ENCODE peak calls at places on chromosomes 3 and 15, in seven cellular contexts. One of them, this sample, is unnamed.

GRCh38 chr15:72365844-72366243 is 10.0 kb downstream of the HEXA start:
- DNase-seq in NT2/D1: no peak
- DNase-seq in upper lobe of right lung: no peak
- DNase-seq in IMR-90: no peak
- DNase-seq in PC-3: no peak
- DNase-seq in adrenal gland: no peak
- DNase-seq in cardiac muscle cell: no peak
- DNase-seq in this sample: no peak

GRCh38 chr3:46844397-46844796 is 18.8 kb downstream of the MYL3 start:
- DNase-seq in adrenal gland: no peak
- DNase-seq in PC-3: no peak
- DNase-seq in NT2/D1: no peak
- DNase-seq in cardiac muscle cell: no peak
- DNase-seq in upper lobe of right lung: no peak
- DNase-seq in IMR-90: no peak
- DNase-seq in this sample: no peak

GRCh38 chr15:94004697-94005096 is 226.7 kb upstream of the MCTP2 start:
- DNase-seq in cardiac muscle cell: no peak
- DNase-seq in adrenal gland: no peak
- DNase-seq in IMR-90: no peak
- DNase-seq in PC-3: no peak
- DNase-seq in upper lobe of right lung: no peak
- DNase-seq in NT2/D1: no peak
- DNase-seq in this sample: no peak

GRCh38 chr3:28677581-28677980 is 329.0 kb upstream of the AZI2 start:
- DNase-seq in adrenal gland: no peak
- DNase-seq in upper lobe of right lung: peak; percentile 55
- DNase-seq in cardiac muscle cell: no peak
- DNase-seq in PC-3: no peak
- DNase-seq in NT2/D1: no peak
- DNase-seq in IMR-90: no peak
- DNase-seq in this sample: no peak

GRCh38 chr15:92452143-92452542 is 58.5 kb downstream of the ST8SIA2 start:
- DNase-seq in IMR-90: no peak
- DNase-seq in upper lobe of right lung: no peak
- DNase-seq in NT2/D1: no peak
- DNase-seq in cardiac muscle cell: no peak
- DNase-seq in PC-3: no peak
- DNase-seq in adrenal gland: no peak
- DNase-seq in this sample: no peak

GRCh38 chr3:51393096-51393495 is 2.0 kb downstream of the RBM15B start:
- DNase-seq in adrenal gland: peak; percentile 52
- DNase-seq in cardiac muscle cell: no peak
- DNase-seq in PC-3: no peak
- DNase-seq in NT2/D1: no peak
- DNase-seq in IMR-90: no peak
- DNase-seq in upper lobe of right lung: no peak
- DNase-seq in this sample: no peak

GRCh38 chr3:61855211-61855610 is 293.8 kb downstream of the PTPRG start:
- DNase-seq in IMR-90: no peak
- DNase-seq in NT2/D1: no peak
- DNase-seq in adrenal gland: no peak
- DNase-seq in PC-3: no peak
- DNase-seq in cardiac muscle cell: no peak
- DNase-seq in upper lobe of right lung: no peak
- DNase-seq in this sample: peak; percentile 54

GRCh38 chr3:57910988-57911387 is 97.2 kb upstream of the FLNB start:
- DNase-seq in cardiac muscle cell: no peak
- DNase-seq in adrenal gland: no peak
- DNase-seq in IMR-90: peak; percentile 28
- DNase-seq in PC-3: peak; percentile 53
- DNase-seq in NT2/D1: peak; percentile 33
- DNase-seq in upper lobe of right lung: no peak
- DNase-seq in this sample: peak; percentile 45

GRCh38 chr3:12891391-12891984 is 50.1 kb upstream of the RPL32 start:
- DNase-seq in upper lobe of right lung: no peak
- DNase-seq in NT2/D1: no peak
- DNase-seq in adrenal gland: no peak
- DNase-seq in PC-3: peak; percentile 12
- DNase-seq in IMR-90: no peak
- DNase-seq in cardiac muscle cell: no peak
- DNase-seq in this sample: no peak
- H3K4me3 ChIP-seq in upper lobe of right lung: no peak overlapping the region
- H3K4me3 ChIP-seq in NT2/D1: no peak overlapping the region
- H3K4me3 ChIP-seq in adrenal gland: no peak overlapping the region
- H3K4me3 ChIP-seq in PC-3: peak overlapping the region; percentile 50
- H3K4me3 ChIP-seq in IMR-90: no peak overlapping the region
- H3K4me3 ChIP-seq in cardiac muscle cell: no peak overlapping the region
- H3K4me3 ChIP-seq in this sample: no peak overlapping the region

DNA sequence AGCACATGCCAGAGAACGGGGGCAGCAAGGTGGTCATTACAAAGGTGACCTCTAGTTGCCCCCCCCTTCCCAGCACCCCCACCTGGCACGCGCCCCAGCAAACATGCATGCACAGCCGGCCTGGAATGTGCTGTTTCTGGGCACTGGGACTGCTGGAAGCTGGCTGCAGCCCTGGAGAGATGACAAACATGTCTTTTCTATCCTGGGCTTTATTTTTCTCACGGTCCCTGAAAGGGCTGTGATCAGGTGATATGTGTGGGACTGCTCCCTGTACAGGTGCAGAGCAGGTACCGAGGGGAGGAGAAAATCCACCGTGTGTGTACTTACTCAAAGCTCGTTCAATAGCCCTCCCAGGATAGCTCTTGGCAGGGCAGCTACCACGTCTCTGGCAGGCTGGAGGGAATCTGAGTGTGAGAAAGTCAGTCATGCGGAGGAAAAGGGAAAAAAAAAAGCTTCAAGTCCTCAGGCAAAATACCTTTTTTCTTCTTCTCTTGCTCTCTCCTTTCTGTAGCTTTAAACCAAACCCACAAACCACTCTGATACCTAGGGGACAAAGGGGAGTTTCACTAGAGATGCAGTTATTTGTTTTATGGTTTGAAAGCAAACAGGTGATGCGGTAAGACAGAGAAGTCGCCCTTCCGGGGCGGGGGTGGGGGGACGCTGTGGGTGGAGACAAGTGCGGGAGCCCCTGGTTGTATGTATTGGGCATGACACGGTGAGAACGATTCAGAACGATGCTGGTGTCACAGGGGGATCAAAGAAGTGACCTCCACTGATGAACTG is 5.0 kb upstream of the HES1 start:
- DNase-seq in adrenal gland: no peak
- DNase-seq in cardiac muscle cell: peak; percentile 15
- DNase-seq in NT2/D1: peak; percentile 39
- DNase-seq in upper lobe of right lung: no peak
- DNase-seq in IMR-90: no peak
- DNase-seq in PC-3: peak; percentile 97
- DNase-seq in this sample: peak; percentile 43
- H3K4me3 ChIP-seq in adrenal gland: no peak overlapping the region
- H3K4me3 ChIP-seq in cardiac muscle cell: no peak overlapping the region
- H3K4me3 ChIP-seq in NT2/D1: no peak overlapping the region
- H3K4me3 ChIP-seq in upper lobe of right lung: no peak overlapping the region
- H3K4me3 ChIP-seq in IMR-90: no peak overlapping the region
- H3K4me3 ChIP-seq in PC-3: peak overlapping the region; percentile 55
- H3K4me3 ChIP-seq in this sample: no peak overlapping the region

GRCh38 chr3:179309225-179310109 is 13.4 kb upstream of the ZNF639 start:
- DNase-seq in adrenal gland: no peak
- DNase-seq in NT2/D1: no peak
- DNase-seq in cardiac muscle cell: no peak
- DNase-seq in upper lobe of right lung: no peak
- DNase-seq in IMR-90: no peak
- DNase-seq in PC-3: no peak
- DNase-seq in this sample: no peak
- H3K4me3 ChIP-seq in adrenal gland: no peak overlapping the region
- H3K4me3 ChIP-seq in NT2/D1: no peak overlapping the region
- H3K4me3 ChIP-seq in cardiac muscle cell: no peak overlapping the region
- H3K4me3 ChIP-seq in upper lobe of right lung: no peak overlapping the region
- H3K4me3 ChIP-seq in IMR-90: no peak overlapping the region
- H3K4me3 ChIP-seq in PC-3: no peak overlapping the region
- H3K4me3 ChIP-seq in this sample: no peak overlapping the region

GRCh38 chr3:72889310-72890165 is 1.7 kb downstream of the GXYLT2 start:
- DNase-seq in NT2/D1: no peak
- DNase-seq in PC-3: no peak
- DNase-seq in cardiac muscle cell: no peak
- DNase-seq in upper lobe of right lung: no peak
- DNase-seq in IMR-90: no peak
- DNase-seq in adrenal gland: no peak
- DNase-seq in this sample: no peak
- H3K4me3 ChIP-seq in NT2/D1: peak overlapping the region; percentile 13
- H3K4me3 ChIP-seq in PC-3: peak overlapping the region; percentile 70
- H3K4me3 ChIP-seq in cardiac muscle cell: peak overlapping the region; percentile 47
- H3K4me3 ChIP-seq in upper lobe of right lung: peak overlapping the region; percentile 41
- H3K4me3 ChIP-seq in IMR-90: peak overlapping the region; percentile 53
- H3K4me3 ChIP-seq in adrenal gland: no peak overlapping the region
- H3K4me3 ChIP-seq in this sample: peak overlapping the region; percentile 61

DNA sequence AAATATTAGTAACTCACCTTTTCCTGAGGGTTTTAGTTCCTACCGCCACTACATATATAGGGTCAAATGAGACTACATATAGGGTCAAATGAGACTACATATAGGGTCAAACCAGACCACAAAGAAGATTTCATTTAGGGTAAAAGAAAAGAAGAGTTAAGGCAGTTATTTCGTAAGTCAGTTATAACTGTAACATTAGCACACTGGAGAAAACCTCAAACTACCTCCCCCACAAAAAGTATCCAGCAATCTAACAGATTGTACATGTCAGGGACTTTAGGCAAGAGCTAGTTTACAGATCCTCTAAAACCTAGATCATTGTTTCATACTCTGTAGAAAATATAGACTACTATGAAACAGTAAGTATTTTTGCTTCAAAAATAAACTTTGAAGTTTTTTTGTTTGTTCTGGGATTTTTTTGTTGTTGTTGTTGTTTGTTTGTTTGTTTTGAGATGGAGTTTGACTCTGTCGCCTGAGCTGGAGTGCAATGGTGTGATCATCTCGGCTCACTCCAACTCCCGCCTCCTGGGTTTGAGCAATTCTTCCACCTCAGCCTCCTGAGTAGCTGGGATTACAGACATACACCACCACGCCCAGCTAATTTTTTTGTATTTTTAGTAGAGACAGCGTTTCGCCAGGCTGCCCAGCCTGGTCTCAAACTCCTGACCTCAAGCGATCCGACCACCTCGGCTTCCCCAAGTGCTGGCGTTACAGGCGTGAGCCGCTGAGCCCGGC is 92.4 kb upstream of the CGNL1 start:
- DNase-seq in NT2/D1: no peak
- DNase-seq in PC-3: no peak
- DNase-seq in cardiac muscle cell: no peak
- DNase-seq in adrenal gland: no peak
- DNase-seq in IMR-90: peak; percentile 45
- DNase-seq in upper lobe of right lung: no peak
- DNase-seq in this sample: peak; percentile 39
- H3K4me3 ChIP-seq in NT2/D1: no peak overlapping the region
- H3K4me3 ChIP-seq in PC-3: no peak overlapping the region
- H3K4me3 ChIP-seq in cardiac muscle cell: no peak overlapping the region
- H3K4me3 ChIP-seq in adrenal gland: no peak overlapping the region
- H3K4me3 ChIP-seq in IMR-90: no peak overlapping the region
- H3K4me3 ChIP-seq in upper lobe of right lung: no peak overlapping the region
- H3K4me3 ChIP-seq in this sample: no peak overlapping the region

DNA sequence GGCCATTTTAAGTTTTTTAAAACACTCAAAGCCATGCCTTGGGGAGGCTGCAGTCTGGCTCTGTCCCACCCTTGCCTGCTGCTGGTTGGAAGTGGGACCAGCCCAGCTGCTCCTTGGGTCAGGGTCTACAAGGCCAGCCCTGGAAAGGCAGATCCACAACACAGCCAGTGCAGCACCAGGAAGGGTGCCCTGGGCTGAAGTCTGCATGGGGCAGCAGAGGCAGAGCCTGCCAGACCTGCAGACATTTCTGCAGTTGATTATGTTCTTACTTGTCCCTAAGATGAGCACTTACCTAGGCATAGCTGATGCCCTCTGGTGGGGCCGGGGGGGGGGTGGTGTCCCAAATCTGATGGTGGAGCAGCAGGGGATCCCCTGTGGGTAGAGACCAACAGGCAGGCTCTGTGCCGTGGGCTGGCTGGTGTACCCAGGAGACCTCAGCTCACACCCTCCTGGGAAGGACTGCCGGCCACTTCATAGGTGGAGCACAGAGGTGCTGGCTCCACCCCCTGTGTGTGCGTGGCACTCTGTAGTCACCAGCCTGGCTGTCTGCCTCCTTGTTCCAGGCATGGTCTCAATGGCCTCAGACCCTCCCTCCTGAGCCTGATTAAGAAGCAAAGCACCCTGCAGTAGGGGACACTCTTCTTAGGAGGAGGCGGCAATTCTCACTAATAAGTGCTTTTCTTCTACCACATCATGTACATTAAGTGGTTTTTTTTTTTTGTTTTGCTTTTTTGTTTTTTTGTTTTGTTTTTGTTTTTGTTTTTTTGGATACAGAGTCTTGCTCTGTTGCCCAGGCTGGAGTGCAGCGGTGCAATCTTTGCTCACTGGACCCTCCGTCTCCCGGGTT is 97.4 kb upstream of the KLF13 start:
- DNase-seq in PC-3: no peak
- DNase-seq in IMR-90: no peak
- DNase-seq in cardiac muscle cell: peak; percentile 48
- DNase-seq in upper lobe of right lung: peak; percentile 81
- DNase-seq in adrenal gland: no peak
- DNase-seq in NT2/D1: no peak
- DNase-seq in this sample: no peak
- H3K4me3 ChIP-seq in PC-3: no peak overlapping the region
- H3K4me3 ChIP-seq in IMR-90: no peak overlapping the region
- H3K4me3 ChIP-seq in cardiac muscle cell: no peak overlapping the region
- H3K4me3 ChIP-seq in upper lobe of right lung: no peak overlapping the region
- H3K4me3 ChIP-seq in adrenal gland: no peak overlapping the region
- H3K4me3 ChIP-seq in NT2/D1: no peak overlapping the region
- H3K4me3 ChIP-seq in this sample: no peak overlapping the region

DNA sequence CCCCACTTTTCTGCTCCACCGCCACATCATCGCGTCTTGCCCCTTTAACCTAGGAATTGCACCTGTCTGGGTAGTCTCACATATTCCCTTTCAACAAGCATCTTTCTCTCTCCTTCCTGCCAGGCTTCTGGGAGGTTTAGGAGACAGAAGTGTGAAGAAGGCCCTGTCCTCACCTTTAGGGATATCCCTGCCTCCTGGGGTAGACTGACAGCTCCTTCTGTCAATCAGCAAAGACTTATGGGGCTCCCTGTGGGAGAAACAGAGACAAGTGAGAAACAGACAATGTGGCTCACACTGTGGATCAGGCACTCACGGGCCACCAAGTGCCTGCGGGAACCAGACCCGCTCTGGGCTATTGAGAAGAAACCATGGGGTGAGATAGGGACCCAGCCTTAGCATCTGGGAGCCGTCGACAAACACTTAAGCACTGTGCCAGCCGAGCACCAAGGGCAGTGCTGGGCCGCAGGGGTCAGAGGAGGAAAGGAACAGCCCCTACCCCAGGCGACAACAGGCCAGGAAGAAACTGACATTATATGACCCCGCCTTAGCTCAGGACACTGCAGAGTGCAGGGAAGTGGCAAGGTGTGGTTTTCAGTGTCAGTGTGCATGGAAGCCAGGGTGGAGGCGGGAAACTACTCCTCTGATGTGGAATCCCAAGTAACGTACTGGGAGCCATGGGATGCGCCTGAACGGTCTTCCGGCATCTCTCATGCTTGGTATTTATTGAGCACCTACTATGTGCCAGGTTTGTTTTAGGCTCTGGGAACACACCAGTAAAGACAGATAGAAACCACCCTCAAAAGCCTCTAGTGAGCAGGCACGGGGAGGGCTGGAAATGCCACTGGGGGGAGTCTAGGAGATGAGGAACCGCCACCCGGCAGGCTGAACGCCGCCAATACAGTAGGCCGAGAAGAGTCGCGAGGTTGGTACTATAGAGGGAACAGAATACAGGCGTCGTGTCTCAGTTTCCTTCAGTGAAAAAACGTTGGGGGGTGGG is 1.8 kb downstream of the EFCC1 start:
- DNase-seq in cardiac muscle cell: no peak
- DNase-seq in NT2/D1: no peak
- DNase-seq in IMR-90: no peak
- DNase-seq in PC-3: no peak
- DNase-seq in upper lobe of right lung: no peak
- DNase-seq in adrenal gland: no peak
- DNase-seq in this sample: no peak
- H3K4me3 ChIP-seq in cardiac muscle cell: no peak overlapping the region
- H3K4me3 ChIP-seq in NT2/D1: no peak overlapping the region
- H3K4me3 ChIP-seq in IMR-90: no peak overlapping the region
- H3K4me3 ChIP-seq in PC-3: no peak overlapping the region
- H3K4me3 ChIP-seq in upper lobe of right lung: peak overlapping the region; percentile 63
- H3K4me3 ChIP-seq in adrenal gland: no peak overlapping the region
- H3K4me3 ChIP-seq in this sample: no peak overlapping the region